ENCODE peak calls at places on chromosome 19, in four cellular contexts. Q, B, E and I are unnamed samples.
A peak's percentile ranks its signal among the peaks of the same experiment; 100 is the strongest.

GRCh38 chr19:55285225-55285890 is 1.6 kb downstream of the BRSK1 start:
- DNase-seq in Q (no peak), B (no peak), E (peak; percentile 24), I (no peak)

GRCh38 chr19:48632692-48633147 is 4.5 kb downstream of the DBP start:
- DNase-seq in Q (no peak), B (no peak), E (no peak), I (peak; percentile 54)

GRCh38 chr19:44694184-44694579 is 4.8 kb upstream of the CEACAM16 start:
- DNase-seq in Q (no peak), B (no peak), E (no peak), I (no peak)

GRCh38 chr19:3154957-3155736 is 19.3 kb downstream of the GNA15 start:
- DNase-seq in Q (peak; percentile 57), B (no peak), E (no peak), I (peak; percentile 99)

GRCh38 chr19:56350416-56351045 is 35.9 kb upstream of the ZSCAN5A start:
- DNase-seq in Q (no peak), B (no peak), E (no peak), I (peak; percentile 49)

GRCh38 chr19:33430674-33431277 is 57.3 kb downstream of the CEBPG start:
- DNase-seq in Q (peak; percentile 51), B (no peak), E (peak; percentile 62), I (peak; percentile 62)

GRCh38 chr19:6211632-6212402 is 68.0 kb downstream of the MLLT1 start:
- DNase-seq in Q (no peak), B (no peak), E (no peak), I (no peak)

GRCh38 chr19:51507640-51508058 is 6.0 kb upstream of the SIGLEC12 start:
- DNase-seq in Q (no peak), B (no peak), E (no peak), I (no peak)

GRCh38 chr19:54297759-54298305 is 15.1 kb downstream of the LILRA5 start:
- DNase-seq in Q (no peak), B (peak; percentile 47), E (no peak), I (no peak)

GRCh38 chr19:4692275-4693077 is 22.3 kb upstream of the MYDGF start:
- DNase-seq in Q (no peak), B (no peak), E (no peak), I (no peak)

GRCh38 chr19:3319643-3320353 is 46.6 kb upstream of the NFIC start:
- DNase-seq in Q (no peak), B (no peak), E (no peak), I (peak; percentile 41)

GRCh38 chr19:47315125-47315821 is 5.6 kb downstream of the C5AR1 start:
- DNase-seq in Q (no peak), B (no peak), E (peak; percentile 46), I (peak; percentile 89)

GRCh38 chr19:29770653-29771052 is 41.1 kb upstream of the CCNE1 start:
- DNase-seq in Q (no peak), B (no peak), E (no peak), I (no peak)

GRCh38 chr19:2543463-2544442 is 67.8 kb downstream of the GADD45B start:
- DNase-seq in Q (peak; percentile 65), B (peak; percentile 97), E (peak; percentile 86), I (peak; percentile 98)

GRCh38 chr19:16615788-16616187 is 12.2 kb downstream of the MED26 start:
- DNase-seq in Q (no peak), B (no peak), E (no peak), I (no peak)

GRCh38 chr19:43934985-43935708 is at the start of gene ZNF45:
- DNase-seq in Q (peak; percentile 78), B (peak; percentile 96), E (peak; percentile 86), I (peak; percentile 84)

GRCh38 chr19:29268103-29268502 is 55.2 kb upstream of the UQCRFS1 start:
- DNase-seq in Q (no peak), B (peak; percentile 71), E (no peak), I (no peak)

GRCh38 chr19:2345076-2345475 is 15.0 kb upstream of the TMPRSS9 start:
- DNase-seq in Q (no peak), B (no peak), E (no peak), I (no peak)

GRCh38 chr19:43675269-43675879 is 5.4 kb upstream of the PLAUR start:
- DNase-seq in Q (no peak), B (no peak), E (no peak), I (peak; percentile 30)

GRCh38 chr19:49492573-49493411 is 3.4 kb upstream of the RPS11 start:
- DNase-seq in Q (no peak), B (no peak), E (no peak), I (no peak)

GRCh38 chr19:45468159-45468651 is 409 bp downstream of the FOSB start:
- DNase-seq in Q (no peak), B (no peak), E (peak; percentile 50), I (peak; percentile 24)

GRCh38 chr19:55373993-55374757 is 2.5 kb upstream of the TMEM190 start:
- DNase-seq in Q (no peak), B (no peak), E (no peak), I (peak; percentile 59)

GRCh38 chr19:38142176-38143035 is 81.6 kb downstream of the DPF1 start:
- DNase-seq in Q (peak; percentile 26), B (no peak), E (peak; percentile 75), I (peak; percentile 41)

GRCh38 chr19:593505-593904 is 3.8 kb downstream of the HCN2 start:
- DNase-seq in Q (no peak), B (no peak), E (no peak), I (no peak)

GRCh38 chr19:8611890-8612806 is 1.6 kb upstream of the ADAMTS10 start:
- DNase-seq in Q (no peak), B (no peak), E (no peak), I (peak; percentile 79)

GRCh38 chr19:2329528-2329927 is 1.0 kb downstream of the SPPL2B start:
- DNase-seq in Q (no peak), B (no peak), E (no peak), I (no peak)

GRCh38 chr19:2123682-2124387 is 27.1 kb downstream of the IZUMO4 start:
- DNase-seq in Q (no peak), B (no peak), E (no peak), I (no peak)

GRCh38 chr19:16391301-16392055 is 66.9 kb downstream of the KLF2 start:
- DNase-seq in Q (no peak), B (no peak), E (no peak), I (no peak)

GRCh38 chr19:48117515-48118330 is 7.1 kb upstream of the PLA2G4C start:
- DNase-seq in Q (no peak), B (no peak), E (no peak), I (no peak)

GRCh38 chr19:5631511-5632240 is 8.8 kb downstream of the SAFB start:
- DNase-seq in Q (no peak), B (no peak), E (no peak), I (peak; percentile 58)

GRCh38 chr19:1773173-1773572 is 19.9 kb downstream of the ONECUT3 start:
- DNase-seq in Q (no peak), B (no peak), E (no peak), I (peak; percentile 12)

GRCh38 chr19:6236310-6237291 is 43.2 kb downstream of the MLLT1 start:
- DNase-seq in Q (no peak), B (no peak), E (no peak), I (no peak)

GRCh38 chr19:3381701-3382372 is 15.5 kb downstream of the NFIC start:
- DNase-seq in Q (no peak), B (no peak), E (no peak), I (no peak)

GRCh38 chr19:54095136-54095858 is 5.3 kb downstream of the OSCAR start:
- DNase-seq in Q (no peak), B (no peak), E (no peak), I (no peak)

GRCh38 chr19:48442116-48443035 is 3.4 kb upstream of the GRWD1 start:
- DNase-seq in Q (no peak), B (no peak), E (no peak), I (no peak)